ENCODE peak calls at places on chromosomes 7 and 10, in seven cellular contexts. P is activated T-helper 1 cell treated with anti-CD3 and anti-CD28 coated beads, Interleukin-12 subunit alpha, Interleukin-12 subunit beta, Interleukin-2, Interleukin-4 antibody, amounts not matched to agents 30 ng/mL and 10 ng/mL and 1 ng/mL, durations not matched to agents 14 hours and 24 hours and 36 hours; D is HFFc6; I is GM23248; U is AG10803; S is non-pigmented ciliary epithelial cell; H is heart right ventricle. C is an unnamed sample.

GRCh38 chr7:132497098-132497497 is 79.2 kb downstream of the PLXNA4 start:
- DNase-seq in P (no peak), D (no peak), I (no peak), U (no peak), S (no peak), H (no peak), C (no peak)

GRCh38 chr7:12715372-12716133 is 28.1 kb downstream of the ARL4A start:
- DNase-seq in P (peak; percentile 13), D (peak; percentile 64), I (peak; percentile 95), U (peak; percentile 86), S (peak; percentile 98), H (peak; percentile 71), C (peak; percentile 42)

GRCh38 chr7:51366930-51367613 is 50.5 kb upstream of the COBL start:
- DNase-seq in P (no peak), D (peak; percentile 23), I (peak; percentile 69), U (peak; percentile 30), S (peak; percentile 18), H (peak; percentile 30), C (peak; percentile 86)

GRCh38 chr7:131302453-131302852 is 25.2 kb upstream of the MKLN1 start:
- DNase-seq in P (no peak), D (no peak), I (no peak), U (no peak), S (no peak), H (no peak), C (no peak)

GRCh38 chr10:132304756-132305509 is 2.8 kb downstream of the STK32C start:
- DNase-seq in P (no peak), D (no peak), I (no peak), U (no peak), S (no peak), H (no peak), C (peak; percentile 44)

GRCh38 chr10:77105756-77106155 is 531.9 kb downstream of the KCNMA1 start:
- DNase-seq in P (no peak), D (peak; percentile 31), I (peak; percentile 60), U (peak; percentile 88), S (no peak), H (no peak), C (no peak)

GRCh38 chr10:108249940-108250339 is 1085.4 kb upstream of the SORCS1 start:
- DNase-seq in P (no peak), D (no peak), I (no peak), U (no peak), S (no peak), H (no peak), C (peak; percentile 0)

GRCh38 chr10:93080350-93081046 is 6.8 kb downstream of the CYP26A1 start:
- DNase-seq in P (peak; percentile 23), D (peak; percentile 44), I (peak; percentile 66), U (peak; percentile 63), S (no peak), H (peak; percentile 34), C (peak; percentile 92)

GRCh38 chr10:130236711-130237110 is 100.5 kb downstream of the GLRX3 start:
- DNase-seq in P (no peak), D (no peak), I (no peak), U (no peak), S (no peak), H (no peak), C (no peak)

GRCh38 chr10:102631525-102632393 is 12.5 kb upstream of the TRIM8 start:
- DNase-seq in P (no peak), D (no peak), I (no peak), U (no peak), S (no peak), H (no peak), C (no peak)

GRCh38 chr7:33905389-33906032 is at the start of gene BMPER:
- DNase-seq in P (no peak), D (peak; percentile 29), I (peak; percentile 85), U (peak; percentile 54), S (no peak), H (no peak), C (peak; percentile 85)

GRCh38 chr7:43824963-43825362 is 44.4 kb downstream of the MRPS24 start:
- DNase-seq in P (no peak), D (no peak), I (peak; percentile 3), U (no peak), S (no peak), H (no peak), C (no peak)

GRCh38 chr10:34505338-34505737 is 309.8 kb downstream of the PARD3 start:
- DNase-seq in P (no peak), D (no peak), I (no peak), U (no peak), S (no peak), H (no peak), C (no peak)

GRCh38 chr10:24209946-24210491 is 1.1 kb downstream of the KIAA1217 start:
- DNase-seq in P (peak; percentile 8), D (peak; percentile 31), I (peak; percentile 78), U (peak; percentile 37), S (peak; percentile 71), H (peak; percentile 30), C (peak; percentile 38)

GRCh38 chr7:150369740-150370501 is 1.3 kb downstream of the REPIN1 start:
- DNase-seq in P (no peak), D (no peak), I (peak; percentile 30), U (no peak), S (no peak), H (no peak), C (peak; percentile 41)

GRCh38 chr10:33094263-33095051 is 136.4 kb upstream of the ITGB1 start:
- DNase-seq in P (no peak), D (no peak), I (no peak), U (no peak), S (no peak), H (peak; percentile 12), C (no peak)